ENCODE peak calls at places on chromosomes 6 and 20, in five cellular contexts. N is GM12864; M is T-helper 17 cell; O is activated CD4-positive, alpha-beta T cell treated with anti-CD3 and anti-CD28 coated beads, Interleukin-2, amount 10 ng/mL, durations not matched to agents 7 days and 5 days; Z is mammary epithelial cell. U is an unnamed sample.

GRCh38 chr20:32189691-32190607 is 17.6 kb downstream of the PLAGL2 start:
- DNase-seq in N (no peak), M (peak; percentile 25), O (peak; percentile 23), Z (no peak), U (no peak)

GRCh38 chr6:147298461-147298860 is 94.2 kb downstream of the STXBP5 start:
- DNase-seq in N (no peak), M (no peak), O (no peak), Z (peak; percentile 6), U (no peak)

GRCh38 chr20:25032065-25032477 is 25.9 kb downstream of the ACSS1 start:
- DNase-seq in N (no peak), M (no peak), O (no peak), Z (no peak), U (no peak)

GRCh38 chr6:157034433-157035230 is 257.5 kb downstream of the ARID1B start:
- DNase-seq in N (no peak), M (no peak), O (no peak), Z (peak; percentile 58), U (no peak)

GRCh38 chr6:13142611-13143010 is 185.7 kb downstream of the TBC1D7 start:
- DNase-seq in N (no peak), M (no peak), O (no peak), Z (no peak), U (no peak)

GRCh38 chr20:56859751-56860366 is 230.8 kb downstream of the TFAP2C start:
- DNase-seq in N (no peak), M (no peak), O (no peak), Z (no peak), U (no peak)

GRCh38 chr6:139449611-139450000 is 75.2 kb upstream of the CITED2 start:
- DNase-seq in N (no peak), M (no peak), O (no peak), Z (no peak), U (no peak)

GRCh38 chr6:107822154-107823046 is 1.7 kb downstream of the SCML4 start:
- DNase-seq in N (peak; percentile 41), M (no peak), O (peak; percentile 83), Z (no peak), U (peak; percentile 21)

GRCh38 chr20:13580725-13581124 is 58.0 kb downstream of the TASP1 start:
- DNase-seq in N (no peak), M (no peak), O (no peak), Z (no peak), U (no peak)

GRCh38 chr6:33163540-33163939 is 28.7 kb downstream of the COL11A2 start:
- DNase-seq in N (no peak), M (no peak), O (no peak), Z (no peak), U (no peak)

U was measured in GM12878.